ENCODE peak calls at places on chromosome 2, in four cellular contexts. M is IMR-90, U is body of pancreas, Q is choroid plexus epithelial cell. E is an unnamed sample.

GRCh38 chr2:199195893-199196502 is 261.7 kb downstream of the SATB2 start:
- DNase-seq in M (no peak), U (no peak), Q (no peak), E (no peak)

GRCh38 chr2:114218368-114218767 is 224.1 kb upstream of the DPP10 start:
- DNase-seq in M (no peak), U (no peak), Q (no peak), E (no peak)

GRCh38 chr2:86249843-86250402 is 50.7 kb downstream of the MRPL35 start:
- DNase-seq in M (no peak), U (no peak), Q (no peak), E (no peak)

GRCh38 chr2:162293122-162293781 is 25.2 kb downstream of the IFIH1 start:
- DNase-seq in M (peak; percentile 47), U (no peak), Q (peak; percentile 50), E (no peak)

GRCh38 chr2:235467586-235467985 is 26.3 kb upstream of the AGAP1 start:
- DNase-seq in M (peak; percentile 76), U (no peak), Q (peak; percentile 51), E (no peak)

GRCh38 chr2:39080152-39080551 is 40.7 kb downstream of the SOS1 start:
- DNase-seq in M (no peak), U (no peak), Q (no peak), E (no peak)

GRCh38 chr2:136207030-136207623 is 89.2 kb upstream of the CXCR4 start:
- DNase-seq in M (no peak), U (no peak), Q (no peak), E (peak; percentile 53)

GRCh38 chr2:26535663-26536275 is 57.8 kb upstream of the OTOF start:
- DNase-seq in M (no peak), U (no peak), Q (no peak), E (peak; percentile 16)

GRCh38 chr2:71417300-71418202 is 35.8 kb upstream of the DYSF start:
- DNase-seq in M (no peak), U (no peak), Q (no peak), E (no peak)

GRCh38 chr2:69166465-69166811 is 153.5 kb downstream of the ANTXR1 start:
- DNase-seq in M (no peak), U (no peak), Q (no peak), E (no peak)

GRCh38 chr2:23354554-23354953 is 30.4 kb upstream of the KLHL29 start:
- DNase-seq in M (no peak), U (no peak), Q (no peak), E (no peak)

GRCh38 chr2:37342636-37343211 is 1.7 kb upstream of the QPCT start:
- DNase-seq in M (no peak), U (no peak), Q (no peak), E (no peak)

GRCh38 chr2:111653103-111653624 is 230.8 kb downstream of the ANAPC1 start:
- DNase-seq in M (no peak), U (no peak), Q (no peak), E (no peak)

GRCh38 chr2:96800762-96801463 is 15.2 kb upstream of the CNNM3 start:
- DNase-seq in M (peak; percentile 41), U (peak; percentile 84), Q (peak; percentile 70), E (peak; percentile 75)

GRCh38 chr2:111209045-111209514 is 88.4 kb downstream of the BCL2L11 start:
- DNase-seq in M (peak; percentile 93), U (no peak), Q (peak; percentile 88), E (no peak)

GRCh38 chr2:13818002-13818401 is 814.5 kb upstream of the LRATD1 start:
- DNase-seq in M (no peak), U (no peak), Q (no peak), E (no peak)

GRCh38 chr2:8575810-8576423 is 105.9 kb upstream of the ID2 start:
- DNase-seq in M (no peak), U (no peak), Q (no peak), E (no peak)

GRCh38 chr2:133231264-133231663 is 337.0 kb downstream of the NCKAP5 start:
- DNase-seq in M (no peak), U (no peak), Q (no peak), E (no peak)

GRCh38 chr2:112465373-112465772 is 16.6 kb upstream of the TTL start:
- DNase-seq in M (peak; percentile 17), U (no peak), Q (peak; percentile 53), E (no peak)

GRCh38 chr2:166127217-166128155 is at the start of gene SCN1A:
- DNase-seq in M (peak; percentile 56), U (no peak), Q (peak; percentile 73), E (no peak)

GRCh38 chr2:66443183-66443976 is 8.5 kb downstream of the MEIS1 start:
- DNase-seq in M (no peak), U (peak; percentile 41), Q (no peak), E (no peak)
- H3K4me3 ChIP-seq in M (peak overlapping the region; percentile 57), U (peak overlapping the region; percentile 49), Q (peak overlapping the region; percentile 11), E (peak overlapping the region; percentile 37)

GRCh38 chr2:181174880-181175590 is 194.6 kb downstream of the UBE2E3 start:
- DNase-seq in M (peak; percentile 50), U (no peak), Q (peak; percentile 81), E (no peak)
- H3K4me3 ChIP-seq in M (no peak overlapping the region), U (no peak overlapping the region), Q (no peak overlapping the region), E (no peak overlapping the region)

DNA sequence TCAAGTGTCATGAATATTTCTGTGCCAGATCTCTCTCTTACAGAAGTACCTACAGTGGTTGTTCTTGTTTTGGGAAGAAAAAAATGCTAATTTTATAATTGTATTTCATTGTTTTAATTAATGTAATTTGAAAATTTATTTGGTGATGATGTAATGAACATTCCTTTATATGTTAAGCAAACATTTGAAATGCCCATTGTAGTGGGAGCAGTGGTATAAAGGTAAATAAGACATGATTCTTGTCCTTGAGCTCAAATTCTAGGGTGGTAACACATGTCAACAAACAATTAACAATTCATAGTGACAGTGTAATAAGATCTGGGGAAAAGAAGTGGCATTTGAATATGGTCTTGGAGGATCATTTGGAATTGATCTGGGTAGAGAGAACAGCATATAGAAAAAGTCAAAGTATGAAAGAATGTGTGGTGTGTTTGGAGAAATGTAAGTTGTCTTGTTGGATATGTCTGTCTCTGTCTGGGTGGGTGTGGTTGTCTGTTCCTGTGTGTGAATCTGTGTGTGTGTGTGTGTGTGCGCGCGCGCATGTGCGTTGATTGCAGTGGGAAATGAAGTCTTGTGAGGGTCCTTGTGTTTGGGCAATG is 5.8 kb downstream of the PTPN4 start:
- DNase-seq in M (no peak), U (no peak), Q (no peak), E (no peak)
- H3K4me3 ChIP-seq in M (no peak overlapping the region), U (no peak overlapping the region), Q (no peak overlapping the region), E (no peak overlapping the region)

DNA sequence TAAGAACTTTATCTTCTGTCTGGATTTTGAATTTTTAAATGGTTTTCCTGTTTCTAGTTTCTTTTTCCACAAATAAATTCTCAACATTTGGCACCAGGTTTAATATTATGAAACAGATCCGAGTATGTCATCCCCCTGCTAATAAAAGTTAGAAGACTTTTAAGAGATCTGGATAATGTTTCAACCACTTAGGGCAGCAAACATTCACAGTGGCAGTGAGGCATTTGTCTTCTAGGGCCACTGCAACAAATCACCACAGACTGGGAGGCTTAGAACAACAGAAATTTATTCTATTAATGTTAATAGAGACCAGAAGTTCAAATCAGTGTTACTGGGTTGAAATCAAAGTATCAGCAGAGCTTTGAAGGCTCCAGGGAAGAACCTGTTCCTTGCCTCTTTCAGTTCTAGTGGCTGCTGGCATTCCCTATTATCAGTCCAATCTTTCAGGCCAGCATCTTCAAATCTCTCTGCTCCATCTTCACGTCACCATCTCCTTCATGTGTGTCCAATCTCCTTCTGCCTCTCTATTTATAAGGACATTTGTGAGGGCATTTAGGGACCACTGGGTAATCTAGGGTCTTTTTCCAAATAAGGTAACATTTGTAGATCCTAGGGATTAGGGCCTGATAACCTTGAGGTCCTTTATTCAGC is 23.4 kb downstream of the ACSL3 start:
- DNase-seq in M (no peak), U (no peak), Q (no peak), E (no peak)
- H3K4me3 ChIP-seq in M (no peak overlapping the region), U (no peak overlapping the region), Q (no peak overlapping the region), E (no peak overlapping the region)

DNA sequence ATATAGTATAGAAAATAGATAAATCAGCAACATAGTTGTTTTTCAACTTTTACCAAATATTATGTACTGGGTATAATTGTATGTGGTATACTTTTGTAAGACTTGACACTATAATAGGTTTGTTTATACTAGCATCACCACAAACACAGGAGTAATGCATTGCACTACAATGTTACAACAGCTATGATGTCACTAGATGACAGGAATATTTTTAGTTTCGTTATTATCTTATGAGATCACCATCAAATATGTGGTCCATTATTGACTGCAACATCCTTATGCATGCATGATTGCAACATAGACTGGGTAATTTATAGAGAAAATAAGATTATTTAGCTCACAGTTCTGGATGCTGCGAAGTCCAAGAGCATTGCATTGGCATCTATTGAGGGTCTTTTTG is 678.4 kb upstream of the ZNF804A start:
- DNase-seq in M (no peak), U (no peak), Q (no peak), E (no peak)
- H3K4me3 ChIP-seq in M (no peak overlapping the region), U (no peak overlapping the region), Q (no peak overlapping the region), E (no peak overlapping the region)

GRCh38 chr2:24576617-24577016 is 85.6 kb downstream of the NCOA1 start:
- DNase-seq in M (no peak), U (no peak), Q (no peak), E (no peak)

GRCh38 chr2:24576146-24576545 is 85.1 kb downstream of the NCOA1 start:
- DNase-seq in M (no peak), U (no peak), Q (no peak), E (no peak)

GRCh38 chr2:24577481-24577880 is 86.4 kb downstream of the NCOA1 start:
- DNase-seq in M (no peak), U (no peak), Q (no peak), E (no peak)

GRCh38 chr2:24580561-24580960 is 89.5 kb downstream of the NCOA1 start:
- DNase-seq in M (no peak), U (no peak), Q (no peak), E (no peak)

DNA sequence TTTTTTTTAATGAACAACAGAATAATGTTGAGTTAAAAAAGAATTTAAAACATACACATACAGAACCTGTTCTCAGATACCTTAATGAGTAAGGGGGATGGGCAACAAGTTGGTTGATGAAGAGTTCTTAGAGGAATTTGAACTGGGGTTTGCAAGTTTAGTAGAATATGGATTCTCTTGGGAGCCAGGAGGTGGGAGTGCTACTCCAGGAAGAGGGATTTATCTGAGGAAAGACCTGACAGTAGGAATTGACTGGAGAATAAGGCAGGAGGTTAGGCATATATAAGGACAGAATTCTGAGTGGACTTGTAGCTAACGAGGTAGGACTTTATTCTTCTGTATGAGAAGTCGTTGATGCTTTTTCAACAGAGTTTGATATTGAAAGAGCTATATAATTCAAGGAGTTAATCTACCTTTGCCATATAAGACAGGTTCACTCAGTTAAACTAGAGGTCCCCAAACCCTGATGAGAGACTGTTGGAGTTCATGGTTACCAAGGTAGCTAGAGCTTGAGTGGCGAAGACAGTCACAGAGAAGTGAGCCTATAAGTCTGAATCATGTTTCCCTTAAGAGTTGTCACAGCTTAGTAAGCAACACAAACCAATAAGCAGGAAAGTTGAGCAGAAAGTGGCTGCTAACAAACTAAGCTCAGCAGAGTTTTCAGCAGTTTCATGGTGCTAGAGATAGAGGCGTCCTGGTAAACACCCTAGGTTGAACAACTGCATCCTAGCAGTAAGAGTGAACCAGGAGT is 88.2 kb downstream of the NCOA1 start:
- DNase-seq in M (no peak), U (no peak), Q (no peak), E (no peak)
- H3K4me3 ChIP-seq in M (no peak overlapping the region), U (no peak overlapping the region), Q (no peak overlapping the region), E (no peak overlapping the region)

DNA sequence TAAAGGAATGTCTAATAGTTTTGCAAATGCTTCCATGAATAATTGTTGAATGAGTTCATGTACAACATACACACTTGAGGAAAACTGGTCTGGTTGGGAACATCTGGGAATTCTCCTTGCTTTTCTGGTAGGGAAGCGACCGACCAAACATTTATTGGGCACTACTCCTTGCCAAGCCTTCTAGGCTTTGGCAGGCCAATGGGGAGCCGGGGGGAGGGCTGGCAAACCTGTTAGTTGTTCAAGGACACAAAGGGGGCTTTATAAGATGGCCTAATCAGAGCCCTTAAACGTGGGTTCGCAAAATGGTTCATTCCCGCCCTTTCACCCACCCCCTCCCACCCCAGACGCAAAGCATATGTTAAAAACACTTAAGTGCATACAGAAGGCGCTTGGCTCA is 902 bp upstream of the VSNL1 start:
- DNase-seq in M (no peak), U (peak; percentile 34), Q (peak; percentile 2), E (peak; percentile 41)
- H3K4me3 ChIP-seq in M (no peak overlapping the region), U (no peak overlapping the region), Q (no peak overlapping the region), E (peak overlapping the region; percentile 40)